ENCODE peak calls at places on chromosome X, in seven cellular contexts. One of them, this sample, is unnamed.

GRCh38 chrX:15497865-15498264 is 2.7 kb upstream of the BMX start:
- DNase-seq in GM13977: peak; percentile 74
- DNase-seq in lung: peak; percentile 56
- DNase-seq in AG10803: peak; percentile 15
- DNase-seq in lower lobe of right lung: no peak
- DNase-seq in cardiac fibroblast: peak; percentile 51
- DNase-seq in GM12865: peak; percentile 45
- DNase-seq in this sample: peak; percentile 62

GRCh38 chrX:142054094-142054493 is 150.4 kb downstream of the MAGEC1 start:
- DNase-seq in GM13977: no peak
- DNase-seq in lung: no peak
- DNase-seq in AG10803: no peak
- DNase-seq in lower lobe of right lung: no peak
- DNase-seq in cardiac fibroblast: no peak
- DNase-seq in GM12865: no peak
- DNase-seq in this sample: no peak

GRCh38 chrX:153901753-153902140 is 2.7 kb upstream of the AVPR2 start:
- DNase-seq in GM13977: no peak
- DNase-seq in lung: no peak
- DNase-seq in AG10803: no peak
- DNase-seq in lower lobe of right lung: no peak
- DNase-seq in cardiac fibroblast: no peak
- DNase-seq in GM12865: no peak
- DNase-seq in this sample: no peak

GRCh38 chrX:32877592-32877991 is 333.8 kb downstream of the DMD start:
- DNase-seq in GM13977: no peak
- DNase-seq in lung: no peak
- DNase-seq in AG10803: no peak
- DNase-seq in lower lobe of right lung: no peak
- DNase-seq in cardiac fibroblast: peak; percentile 73
- DNase-seq in GM12865: no peak
- DNase-seq in this sample: no peak

GRCh38 chrX:29661290-29661689 is 554.1 kb upstream of the MAGEB2 start:
- DNase-seq in GM13977: no peak
- DNase-seq in lung: no peak
- DNase-seq in AG10803: peak; percentile 1
- DNase-seq in lower lobe of right lung: no peak
- DNase-seq in cardiac fibroblast: peak; percentile 53
- DNase-seq in GM12865: no peak
- DNase-seq in this sample: no peak

GRCh38 chrX:148133099-148133725 is 152.1 kb downstream of the FMR1NB start:
- DNase-seq in GM13977: no peak
- DNase-seq in lung: no peak
- DNase-seq in AG10803: peak; percentile 8
- DNase-seq in lower lobe of right lung: no peak
- DNase-seq in cardiac fibroblast: peak; percentile 2
- DNase-seq in GM12865: peak; percentile 0
- DNase-seq in this sample: no peak

GRCh38 chrX:47247206-47247998 is 14.6 kb downstream of the USP11 start:
- DNase-seq in GM13977: no peak
- DNase-seq in lung: no peak
- DNase-seq in AG10803: no peak
- DNase-seq in lower lobe of right lung: no peak
- DNase-seq in cardiac fibroblast: peak; percentile 39
- DNase-seq in GM12865: no peak
- DNase-seq in this sample: peak; percentile 34

GRCh38 chrX:70436380-70436779 is 8.3 kb upstream of the DLG3 start:
- DNase-seq in GM13977: peak; percentile 28
- DNase-seq in lung: no peak
- DNase-seq in AG10803: no peak
- DNase-seq in lower lobe of right lung: no peak
- DNase-seq in cardiac fibroblast: peak; percentile 24
- DNase-seq in GM12865: no peak
- DNase-seq in this sample: peak; percentile 49

GRCh38 chrX:136386821-136387220 is 86.1 kb downstream of the ADGRG4 start:
- DNase-seq in GM13977: no peak
- DNase-seq in lung: no peak
- DNase-seq in AG10803: no peak
- DNase-seq in lower lobe of right lung: no peak
- DNase-seq in cardiac fibroblast: no peak
- DNase-seq in GM12865: no peak
- DNase-seq in this sample: no peak

DNA sequence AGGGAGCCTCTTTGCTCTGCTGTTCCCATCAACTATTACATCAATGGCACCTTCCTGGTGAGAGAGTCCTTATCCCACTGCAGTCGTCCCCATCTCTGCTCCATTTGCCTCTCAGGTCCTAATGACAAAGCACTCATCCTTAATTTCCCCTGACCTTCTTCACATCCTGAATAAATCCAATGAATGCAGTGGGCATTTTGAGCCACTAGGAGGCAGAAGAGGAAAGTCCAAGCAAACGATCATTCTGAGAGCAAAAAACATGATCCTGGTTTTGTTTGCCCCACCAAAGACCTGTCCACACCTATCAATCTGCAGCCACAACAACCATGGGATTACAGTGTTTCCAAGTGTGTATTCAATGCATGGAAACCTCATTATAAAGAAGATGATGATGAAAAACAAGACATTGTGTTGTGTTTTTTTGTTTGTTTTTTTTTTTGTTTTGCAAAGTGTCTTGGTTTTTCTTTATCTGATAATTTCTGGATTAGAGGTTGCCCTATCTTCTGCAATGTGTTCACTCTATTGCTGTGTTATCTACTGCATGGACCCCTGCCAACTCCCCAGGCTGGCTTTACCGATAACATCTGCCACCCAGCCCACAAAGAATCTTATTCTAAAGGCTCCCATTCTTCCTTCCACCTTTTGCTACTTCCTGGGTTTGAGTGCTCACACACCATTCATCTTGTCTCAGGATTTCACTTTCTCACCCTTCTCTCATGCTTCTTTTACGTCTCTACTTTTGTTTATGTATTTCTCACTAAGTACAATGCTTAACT is 207.2 kb downstream of the NLGN4X start:
- DNase-seq in GM13977: peak; percentile 39
- DNase-seq in lung: peak; percentile 31
- DNase-seq in AG10803: peak; percentile 0
- DNase-seq in lower lobe of right lung: no peak
- DNase-seq in cardiac fibroblast: peak; percentile 23
- DNase-seq in GM12865: peak; percentile 37
- DNase-seq in this sample: peak; percentile 38
- TF ChIP-seq CTCF in GM13977: peak; percentile 86
- TF ChIP-seq CTCF in lung: peak; percentile 38
- TF ChIP-seq CTCF in AG10803: peak; percentile 55
- TF ChIP-seq CTCF in lower lobe of right lung: peak; percentile 49
- TF ChIP-seq CTCF in cardiac fibroblast: peak; percentile 48
- TF ChIP-seq CTCF in GM12865: peak; percentile 55
- TF ChIP-seq CTCF in this sample: peak; percentile 17

GRCh38 chrX:24145340-24146186 is 4.0 kb upstream of the ZFX start:
- DNase-seq in GM13977: no peak
- DNase-seq in lung: no peak
- DNase-seq in AG10803: peak; percentile 78
- DNase-seq in lower lobe of right lung: no peak
- DNase-seq in cardiac fibroblast: peak; percentile 69
- DNase-seq in GM12865: no peak
- DNase-seq in this sample: no peak
- TF ChIP-seq CTCF in GM13977: no peak
- TF ChIP-seq CTCF in lung: no peak
- TF ChIP-seq CTCF in AG10803: peak; percentile 31
- TF ChIP-seq CTCF in lower lobe of right lung: no peak
- TF ChIP-seq CTCF in cardiac fibroblast: peak; percentile 14
- TF ChIP-seq CTCF in GM12865: no peak
- TF ChIP-seq CTCF in this sample: no peak

GRCh38 chrX:41922694-41923171 is 621 bp downstream of the CASK start:
- DNase-seq in GM13977: no peak
- DNase-seq in lung: no peak
- DNase-seq in AG10803: peak; percentile 5
- DNase-seq in lower lobe of right lung: peak; percentile 47
- DNase-seq in cardiac fibroblast: peak; percentile 3
- DNase-seq in GM12865: peak; percentile 46
- DNase-seq in this sample: peak; percentile 21
- TF ChIP-seq CTCF in GM13977: peak; percentile 26
- TF ChIP-seq CTCF in lung: no peak
- TF ChIP-seq CTCF in AG10803: peak; percentile 1
- TF ChIP-seq CTCF in lower lobe of right lung: no peak
- TF ChIP-seq CTCF in cardiac fibroblast: no peak
- TF ChIP-seq CTCF in GM12865: no peak
- TF ChIP-seq CTCF in this sample: no peak

GRCh38 chrX:40174594-40175415 is 77.0 kb upstream of the BCOR start:
- DNase-seq in GM13977: no peak
- DNase-seq in lung: no peak
- DNase-seq in AG10803: peak; percentile 51
- DNase-seq in lower lobe of right lung: peak; percentile 64
- DNase-seq in cardiac fibroblast: peak; percentile 46
- DNase-seq in GM12865: peak; percentile 76
- DNase-seq in this sample: peak; percentile 78
- TF ChIP-seq CTCF in GM13977: no peak
- TF ChIP-seq CTCF in lung: no peak
- TF ChIP-seq CTCF in AG10803: no peak
- TF ChIP-seq CTCF in lower lobe of right lung: no peak
- TF ChIP-seq CTCF in cardiac fibroblast: no peak
- TF ChIP-seq CTCF in GM12865: no peak
- TF ChIP-seq CTCF in this sample: no peak

This sample was measured in activated CD8-positive, alpha-beta T cell treated with anti-CD3 and anti-CD28 coated beads for 36 hours.